ENCODE peak calls at places on chromosomes 1 and 21, in four cellular contexts. G, L, H and D are unnamed samples.

GRCh38 chr1:87132664-87133000 is 196.0 kb upstream of the LMO4 start:
- DNase-seq in H (no peak), L (no peak), G (no peak), D (no peak)

GRCh38 chr1:18322353-18323032 is 158.2 kb upstream of the KLHDC7A start:
- DNase-seq in H (peak), L (no peak), G (no peak), D (no peak)

GRCh38 chr1:13801711-13802486 is 101.9 kb downstream of the PRDM2 start:
- DNase-seq in H (no peak), G (no peak), L (no peak), D (no peak)

GRCh38 chr21:17783816-17784598 is 35.1 kb downstream of the C21orf91 start:
- DNase-seq in L (no peak), G (no peak), H (peak), D (no peak)

GRCh38 chr1:53348491-53349368 is 20.9 kb upstream of the LRP8 start:
- DNase-seq in L (no peak), H (no peak), G (no peak), D (no peak)

GRCh38 chr1:110114173-110114572 is 1.9 kb downstream of the UBL4B start:
- DNase-seq in L (no peak), H (no peak), G (no peak), D (no peak)

GRCh38 chr1:84027368-84027767 is 28.4 kb upstream of the TTLL7 start:
- DNase-seq in L (no peak), H (no peak), G (no peak), D (no peak)

GRCh38 chr1:94322696-94323095 is 85.3 kb upstream of the ARHGAP29 start:
- DNase-seq in G (no peak), H (no peak), L (no peak), D (no peak)

GRCh38 chr1:110235839-110236682 is 25.9 kb downstream of the KCNC4 start:
- DNase-seq in G (no peak), L (no peak), H (peak), D (no peak)

GRCh38 chr1:218945050-218945449 is 228.6 kb upstream of the LYPLAL1 start:
- DNase-seq in H (no peak), L (no peak), G (no peak), D (no peak)

GRCh38 chr1:24702511-24703293 is 42.5 kb upstream of the CLIC4 start:
- DNase-seq in L (no peak), H (no peak), G (no peak), D (no peak)

GRCh38 chr1:207755846-207756692 is 4.2 kb downstream of the CD46 start:
- DNase-seq in G (no peak), L (no peak), H (no peak), D (no peak)

GRCh38 chr21:29538115-29538514 is 239.4 kb downstream of the BACH1 start:
- DNase-seq in G (no peak), H (no peak), L (no peak), D (no peak)

GRCh38 chr1:78650114-78650513 is 483 bp downstream of the IFI44 start:
- DNase-seq in L (no peak), H (no peak), G (no peak), D (peak)

GRCh38 chr1:17826165-17826488 is 71.0 kb downstream of the ACTL8 start:
- DNase-seq in L (peak), G (no peak), H (peak), D (no peak)

GRCh38 chr1:94463056-94463764 is 45.0 kb downstream of the ABCD3 start:
- DNase-seq in L (no peak), G (no peak), H (no peak), D (no peak)

GRCh38 chr1:114295321-114295720 is 141.7 kb upstream of the SYT6 start:
- DNase-seq in H (no peak), G (no peak), L (no peak), D (no peak)

GRCh38 chr1:53148123-53148522 is 5.7 kb upstream of the SLC1A7 start:
- DNase-seq in L (no peak), G (no peak), H (no peak), D (no peak)

GRCh38 chr1:244450597-244451538 is 841 bp downstream of the ADSS2 start:
- DNase-seq in L (peak), H (peak), G (no peak), D (no peak)